ENCODE peak calls at places on chromosomes 3 and 15, in four cellular contexts. X is H1, P is K562, R is HepG2. C is an unnamed sample.

GRCh38 chr3:123880998-123881561 is 3.1 kb downstream of the MYLK start:
- DNase-seq in X (no peak), R (peak), P (no peak), C (peak)

GRCh38 chr3:75042941-75043340 is 428.5 kb upstream of the CNTN3 start:
- DNase-seq in P (no peak), X (peak), R (no peak), C (no peak)

GRCh38 chr15:23869391-23869790 is 182.3 kb upstream of the NDN start:
- DNase-seq in X (peak), P (peak), R (peak), C (no peak)

GRCh38 chr3:182136008-182136910 is 424.5 kb downstream of the SOX2 start:
- DNase-seq in X (no peak), R (peak), P (no peak), C (peak)

GRCh38 chr3:136018876-136019275 is 53.3 kb downstream of the PPP2R3A start:
- DNase-seq in R (no peak), X (no peak), P (no peak), C (no peak)

GRCh38 chr3:40920041-40920440 is 279.3 kb upstream of the CTNNB1 start:
- DNase-seq in X (no peak), R (no peak), P (no peak), C (no peak)

GRCh38 chr3:195462308-195462610 is 19.4 kb upstream of the ACAP2 start:
- DNase-seq in X (no peak), P (no peak), R (no peak), C (no peak)

GRCh38 chr3:183958775-183959174 is 58.9 kb downstream of the ABCC5 start:
- DNase-seq in X (no peak), P (no peak), R (no peak), C (no peak)

GRCh38 chr3:71921036-71921435 is 136.1 kb upstream of the PROK2 start:
- DNase-seq in X (no peak), R (no peak), P (no peak), C (no peak)

GRCh38 chr3:10594915-10595314 is 89.5 kb upstream of the ATP2B2 start:
- DNase-seq in P (peak), R (peak), X (peak), C (peak)

DNA sequence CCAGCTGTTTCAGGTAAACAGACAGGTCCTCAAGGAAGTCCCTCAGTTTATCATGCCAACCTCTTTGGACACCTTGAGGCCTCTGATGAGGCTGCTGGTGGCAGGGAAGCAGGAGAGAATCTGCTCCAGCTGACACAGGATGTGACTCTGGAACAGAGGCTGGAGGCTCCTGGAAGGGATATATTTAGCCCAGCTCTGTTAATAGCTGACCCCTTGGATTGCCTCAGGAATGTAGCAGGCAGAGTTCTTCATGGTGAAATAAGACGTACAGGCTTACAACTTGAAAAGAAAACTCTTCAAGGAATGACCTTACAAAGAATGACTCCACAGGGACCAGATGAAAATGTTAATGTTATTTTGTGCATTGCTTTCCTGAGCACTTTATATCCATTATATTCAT is 90.5 kb downstream of the AQP9 start:
- DNase-seq in R (no peak), X (no peak), P (no peak), C (peak)
- TF ChIP-seq PHF8 in R (no peak), X (no peak), P (no peak), C (no peak)

DNA sequence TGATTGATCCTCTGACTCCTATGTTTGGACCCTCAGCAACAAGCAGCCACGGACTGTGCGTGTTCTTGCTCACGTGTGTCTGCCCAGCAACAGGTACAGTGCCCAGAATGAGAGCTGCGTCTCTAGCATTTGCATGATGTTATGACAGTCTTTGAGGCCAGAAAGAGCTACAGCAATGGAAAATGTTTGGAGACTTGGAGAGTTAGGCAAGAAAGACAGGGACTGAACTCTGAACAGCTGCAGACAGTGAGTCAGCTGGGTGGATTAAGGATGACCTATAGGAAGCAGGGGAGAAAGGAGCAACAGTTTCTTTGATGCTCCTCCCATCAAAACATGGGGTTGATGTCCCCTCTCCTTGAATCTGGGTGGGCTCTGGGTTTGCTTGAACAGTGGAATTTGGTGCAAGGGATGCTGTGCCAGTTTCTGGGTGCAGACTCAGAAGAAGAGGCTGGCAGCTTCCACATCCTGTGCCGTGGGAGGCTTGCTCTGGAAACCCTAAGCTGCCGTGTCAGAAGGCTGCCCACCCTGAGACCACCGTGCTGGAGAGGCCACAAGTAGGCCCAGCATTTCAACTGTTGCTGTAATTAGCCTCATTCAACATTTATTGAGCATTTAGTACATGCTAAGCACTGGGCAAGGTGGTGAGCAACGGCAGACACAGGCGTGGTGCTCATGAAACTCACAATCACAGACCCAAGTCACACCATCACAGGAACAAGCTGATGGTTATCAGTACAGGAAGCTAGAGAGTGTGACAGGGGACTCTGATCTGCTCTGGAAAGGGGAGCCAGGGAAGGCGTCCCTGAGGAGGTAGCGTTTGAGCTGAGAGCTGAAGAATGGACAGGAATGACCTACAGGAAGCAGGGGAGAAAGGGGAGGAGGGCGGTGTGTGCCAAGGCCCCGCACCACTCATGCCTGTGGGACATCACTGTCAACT is 21.7 kb downstream of the CCR9 start:
- DNase-seq in P (no peak), R (no peak), X (no peak), C (no peak)
- TF ChIP-seq MAX in P (no peak), R (no peak), X (no peak), C (no peak)

GRCh38 chr3:138609898-138610266 is 1.3 kb downstream of the FAIM start:
- DNase-seq in P (no peak), R (no peak), X (no peak), C (no peak)

GRCh38 chr3:138608322-138609214 is at the start of gene FAIM:
- DNase-seq in R (peak), X (peak), P (peak), C (peak)
- TF ChIP-seq HDAC2 in R (no peak), X (no peak), P (no peak), C (no peak)

GRCh38 chr15:69730281-69731235 is 277.9 kb downstream of the RPLP1 start:
- DNase-seq in R (no peak), P (no peak), X (no peak), C (no peak)

GRCh38 chr15:69732133-69732532 is 279.5 kb downstream of the RPLP1 start:
- DNase-seq in R (no peak), P (no peak), X (no peak), C (no peak)

GRCh38 chr15:69731581-69731980 is 279.0 kb downstream of the RPLP1 start:
- DNase-seq in X (no peak), R (no peak), P (no peak), C (no peak)

GRCh38 chr15:69727257-69727924 is 274.8 kb downstream of the RPLP1 start:
- DNase-seq in R (no peak), X (peak), P (no peak), C (no peak)

DNA sequence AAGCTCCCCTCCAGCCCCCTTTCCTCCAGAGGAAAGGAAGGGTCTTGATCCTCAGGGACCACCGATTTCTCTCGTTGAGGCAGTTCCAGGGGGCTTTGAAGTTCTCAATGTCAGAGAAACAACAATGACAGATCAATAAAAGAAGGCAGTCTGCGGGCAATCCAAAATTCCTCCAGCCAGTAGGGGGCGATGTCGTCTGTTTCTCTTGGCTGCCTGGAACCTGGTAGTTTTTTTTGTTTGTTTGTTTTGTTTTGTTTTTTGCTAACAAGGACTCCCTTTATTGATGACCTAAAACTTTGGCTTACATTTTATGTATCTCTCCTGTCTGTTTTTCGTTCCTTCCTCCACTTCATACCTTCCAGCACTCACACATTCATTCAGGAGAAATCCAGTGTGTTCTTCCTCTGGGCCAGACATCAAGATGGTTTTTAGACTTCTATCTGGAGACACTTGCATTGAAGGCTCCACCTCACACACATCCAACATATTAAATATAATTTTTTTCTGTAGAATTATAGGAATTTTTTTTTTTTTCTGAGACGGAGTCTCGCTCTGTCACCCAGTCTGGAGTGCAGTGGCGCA is 276.6 kb downstream of the RPLP1 start:
- DNase-seq in P (peak), X (peak), R (no peak), C (peak)
- TF ChIP-seq PHF8 in P (no peak), X (no peak), R (no peak), C (no peak)

DNA sequence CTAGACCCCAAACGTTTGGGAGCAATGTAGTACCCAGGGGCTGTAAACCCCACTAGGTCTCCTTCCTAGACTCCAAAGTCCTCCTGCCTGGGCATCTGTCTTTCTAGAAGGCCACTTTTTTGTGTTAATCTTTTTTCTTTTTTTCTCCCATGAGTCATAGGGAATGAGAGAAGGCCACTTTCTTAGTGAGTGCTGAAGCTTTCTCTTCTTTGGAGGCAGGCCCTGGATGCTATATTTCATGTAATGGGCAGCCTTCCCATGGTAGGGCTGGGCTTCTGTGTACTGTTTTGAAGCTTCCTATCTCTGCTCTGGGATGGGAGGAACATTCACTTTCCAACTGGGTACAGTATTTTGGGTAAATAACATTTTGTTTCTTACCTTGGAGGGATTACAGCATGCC is 15.2 kb upstream of the RTP2 start:
- DNase-seq in P (no peak), X (no peak), R (no peak), C (no peak)
- TF ChIP-seq MAX in P (no peak), X (no peak), R (no peak), C (no peak)

DNA sequence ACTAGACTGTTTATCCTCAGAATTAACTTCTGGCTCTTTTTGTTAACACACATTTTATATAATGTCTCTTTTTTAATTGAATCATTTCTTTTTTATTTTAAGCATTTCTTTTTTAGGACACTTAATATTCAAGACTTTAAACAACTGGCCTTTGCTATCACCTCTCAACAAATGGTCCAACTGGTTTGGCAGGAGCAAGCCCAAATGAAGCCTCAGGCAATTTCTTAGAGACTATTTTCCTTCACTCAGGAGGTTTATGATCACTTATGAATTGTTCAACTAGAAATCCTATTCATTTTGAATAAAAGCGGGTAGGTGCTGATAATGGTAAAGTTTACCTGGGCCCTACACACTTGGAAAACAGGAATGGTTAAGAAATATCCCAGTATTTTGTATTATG is 705.6 kb upstream of the GBE1 start:
- DNase-seq in X (no peak), P (no peak), R (no peak), C (no peak)
- TF ChIP-seq HDAC2 in X (no peak), P (no peak), R (no peak), C (no peak)

DNA sequence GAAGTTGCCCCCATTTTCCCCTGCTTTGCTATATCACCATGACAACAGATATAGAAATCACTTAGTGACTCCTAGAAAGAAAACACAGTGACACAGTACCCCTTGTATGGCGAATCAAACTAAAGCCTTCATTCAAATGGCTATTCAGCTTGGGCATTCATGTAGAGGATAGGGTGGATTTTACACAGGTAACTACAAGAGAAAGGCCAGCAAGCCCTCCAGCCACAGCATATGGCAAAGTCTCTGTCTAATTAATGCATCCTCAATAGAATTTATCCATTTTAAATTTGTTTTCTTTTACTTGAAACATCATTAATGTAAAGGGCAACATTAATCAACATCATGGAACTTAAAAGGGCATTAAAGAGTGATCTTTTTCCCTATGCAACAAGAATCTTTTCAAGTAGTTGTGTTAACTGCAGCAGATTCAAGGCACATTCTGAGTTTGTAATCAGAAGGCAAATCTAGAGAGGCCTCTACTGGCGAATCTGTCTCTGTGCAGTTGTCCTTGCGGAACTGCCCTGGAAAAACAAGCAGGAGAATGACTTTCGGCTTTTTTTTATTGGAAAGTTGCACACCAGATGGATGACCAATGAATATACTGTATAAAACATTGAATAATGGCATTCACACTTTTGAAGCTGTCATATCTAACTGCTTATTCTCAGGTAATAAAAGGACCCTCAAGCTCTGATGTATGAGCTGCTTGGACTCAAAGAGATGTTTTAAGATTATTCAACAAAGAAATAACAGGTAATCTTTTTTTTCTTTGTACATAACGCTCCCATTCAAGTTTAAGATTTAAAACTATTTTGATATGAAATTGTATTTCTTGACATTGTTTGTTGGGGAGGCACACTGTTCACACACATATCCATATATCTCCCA is 621.6 kb upstream of the AGTR1 start:
- DNase-seq in X (no peak), R (peak), P (no peak), C (peak)
- TF ChIP-seq PHF8 in X (no peak), R (no peak), P (no peak), C (no peak)

GRCh38 chr3:100609305-100609704 is at the start of gene ADGRG7:
- DNase-seq in P (no peak), R (no peak), X (no peak), C (no peak)
- TF ChIP-seq MAX in P (no peak), R (no peak), X (no peak), C (no peak)

GRCh38 chr3:8497582-8497981 is 4.0 kb upstream of the LMCD1 start:
- DNase-seq in R (peak), P (no peak), X (no peak), C (no peak)

GRCh38 chr3:8500966-8501365 is 657 bp upstream of the LMCD1 start:
- DNase-seq in R (no peak), X (no peak), P (no peak), C (no peak)

GRCh38 chr3:8500208-8500961 is 1.2 kb upstream of the LMCD1 start:
- DNase-seq in P (no peak), X (no peak), R (peak), C (peak)

GRCh38 chr3:8501388-8502131 is at the start of gene LMCD1:
- DNase-seq in R (peak), X (peak), P (peak), C (peak)

GRCh38 chr3:8499181-8499611 is 2.4 kb upstream of the LMCD1 start:
- DNase-seq in X (no peak), R (peak), P (no peak), C (no peak)
- TF ChIP-seq HDAC2 in X (no peak), R (no peak), P (no peak), C (no peak)

C was measured in A549.